ENCODE peak calls at places on chromosomes 5 and 9, in six cellular contexts. Y, P, L, I, A and O are unnamed samples.

GRCh38 chr9:22097712-22098111 is 88.6 kb upstream of the CDKN2B start:
- DNase-seq in L (no peak), A (no peak), Y (no peak), P (no peak), I (no peak), O (no peak)

GRCh38 chr9:86939896-86940295 is 7.4 kb downstream of the GAS1 start:
- DNase-seq in L (no peak), Y (no peak), A (no peak), P (no peak), I (no peak), O (no peak)

GRCh38 chr9:91948423-91949292 is 1.4 kb downstream of the ROR2 start:
- DNase-seq in A (no peak), P (no peak), L (no peak), I (no peak), Y (no peak), O (no peak)

GRCh38 chr5:154251529-154251928 is 61.0 kb downstream of the GALNT10 start:
- DNase-seq in A (no peak), Y (no peak), I (no peak), P (no peak), L (no peak), O (no peak)

GRCh38 chr9:69675563-69675962 is 3.4 kb upstream of the APBA1 start:
- DNase-seq in A (no peak), L (no peak), Y (no peak), P (no peak), I (no peak), O (no peak)

GRCh38 chr9:119071636-119072035 is 297.6 kb downstream of the BRINP1 start:
- DNase-seq in L (no peak), I (no peak), P (no peak), A (no peak), Y (no peak), O (no peak)

GRCh38 chr5:160315968-160316367 is 3.6 kb upstream of the CCNJL start:
- DNase-seq in Y (no peak), I (no peak), A (no peak), L (no peak), P (no peak), O (no peak)

GRCh38 chr5:132229236-132229635 is 1.6 kb upstream of the P4HA2 start:
- DNase-seq in P (no peak), A (no peak), L (no peak), I (no peak), Y (no peak), O (no peak)

GRCh38 chr9:98303556-98304125 is 48.2 kb upstream of the TBC1D2 start:
- DNase-seq in Y (no peak), L (no peak), P (no peak), A (no peak), I (no peak), O (no peak)